ENCODE peak calls at places on chromosomes 3 and 15, in six cellular contexts. Q is K562, O is HEK293T, L is NCI-H1092 treated with DMSO at 0.1 percent for 48 hours, I is cerebellum, R is GM03348. K is an unnamed sample.
A peak's percentile ranks its signal among the peaks of the same experiment; 100 is the strongest.

GRCh38 chr3:182902236-182902635 is 78.1 kb downstream of the DCUN1D1 start:
- DNase-seq in Q (no peak), O (no peak), L (no peak), I (no peak), R (no peak), K (no peak)

GRCh38 chr3:72347819-72348319 is 500.4 kb downstream of the SHQ1 start:
- DNase-seq in Q (no peak), O (no peak), L (no peak), I (peak; percentile 32), R (peak; percentile 43), K (no peak)

GRCh38 chr15:35444557-35445204 is 101.3 kb downstream of the DPH6 start:
- DNase-seq in Q (peak; percentile 34), O (peak; percentile 19), L (peak; percentile 8), I (peak; percentile 19), R (peak; percentile 59), K (peak; percentile 62)

GRCh38 chr3:46397111-46397510 is 9.8 kb downstream of the CCR5AS start:
- DNase-seq in Q (no peak), O (no peak), L (no peak), I (no peak), R (no peak), K (no peak)

GRCh38 chr3:194571491-194571941 is 61.7 kb downstream of the TMEM44 start:
- DNase-seq in Q (no peak), O (no peak), L (no peak), I (no peak), R (no peak), K (no peak)

GRCh38 chr15:41903782-41904181 is 9.9 kb upstream of the SPTBN5 start:
- DNase-seq in Q (no peak), O (no peak), L (no peak), I (no peak), R (no peak), K (no peak)

GRCh38 chr3:9100132-9100894 is 137.0 kb upstream of the RAD18 start:
- DNase-seq in Q (no peak), O (no peak), L (no peak), I (no peak), R (no peak), K (no peak)

GRCh38 chr15:59180946-59181345 is 25.7 kb upstream of the LDHAL6B start:
- DNase-seq in Q (no peak), O (no peak), L (no peak), I (no peak), R (peak; percentile 58), K (no peak)

GRCh38 chr3:105564546-105565288 is 198.0 kb downstream of the ALCAM start:
- DNase-seq in Q (no peak), O (no peak), L (no peak), I (no peak), R (no peak), K (no peak)

GRCh38 chr3:50272911-50273688 is 4.2 kb downstream of the SEMA3B start:
- DNase-seq in Q (peak; percentile 88), O (peak; percentile 93), L (peak; percentile 46), I (peak; percentile 92), R (peak; percentile 94), K (peak; percentile 67)

GRCh38 chr3:27714101-27714526 is 8.0 kb downstream of the EOMES start:
- DNase-seq in Q (no peak), O (no peak), L (no peak), I (no peak), R (no peak), K (no peak)

GRCh38 chr3:13785853-13786455 is 93.9 kb downstream of the WNT7A start:
- DNase-seq in Q (no peak), O (no peak), L (no peak), I (no peak), R (no peak), K (no peak)

GRCh38 chr3:134357914-134358811 is 16.1 kb downstream of the AMOTL2 start:
- DNase-seq in Q (peak; percentile 25), O (no peak), L (no peak), I (no peak), R (peak; percentile 87), K (peak; percentile 61)

GRCh38 chr15:56835598-56836275 is 82.7 kb upstream of the TCF12 start:
- DNase-seq in Q (no peak), O (no peak), L (peak; percentile 30), I (peak; percentile 22), R (no peak), K (no peak)

GRCh38 chr15:47885921-47886320 is 168.6 kb downstream of the SEMA6D start:
- DNase-seq in Q (no peak), O (no peak), L (no peak), I (no peak), R (peak; percentile 10), K (no peak)

GRCh38 chr15:93880358-93880757 is 351.0 kb upstream of the MCTP2 start:
- DNase-seq in Q (no peak), O (no peak), L (no peak), I (no peak), R (no peak), K (no peak)

GRCh38 chr3:5809811-5810210 is 622.3 kb downstream of the EDEM1 start:
- DNase-seq in Q (no peak), O (no peak), L (no peak), I (no peak), R (no peak), K (no peak)

GRCh38 chr15:79329186-79329611 is 18.3 kb downstream of the TMED3 start:
- DNase-seq in Q (no peak), O (no peak), L (no peak), I (no peak), R (peak; percentile 15), K (peak; percentile 21)

GRCh38 chr15:39131605-39132004 is 449.3 kb upstream of the THBS1 start:
- DNase-seq in Q (no peak), O (no peak), L (no peak), I (no peak), R (no peak), K (no peak)

GRCh38 chr15:78909791-78910228 is 35.0 kb downstream of the CTSH start:
- DNase-seq in Q (peak; percentile 60), O (peak; percentile 73), L (no peak), I (peak; percentile 71), R (peak; percentile 61), K (peak; percentile 24)

GRCh38 chr3:149657796-149658443 is at the start of gene WWTR1:
- DNase-seq in Q (no peak), O (peak; percentile 80), L (peak; percentile 47), I (peak; percentile 36), R (peak; percentile 94), K (peak; percentile 89)